ENCODE peak calls at places on chromosomes 16 and 17, in ten cellular contexts. R is CD8-positive, alpha-beta T cell; U is MCF 10A; O is stimulated activated naive B cell treated with anti-CD40 and anti-IgM and Interleukin-4, amounts not matched to agents 10 μg/mL and 1 μg/mL and 100 μg/mL, for 72 hours; G is NCI-H1048; J is AG09309; L is CD8-positive, alpha-beta memory T cell; T is NCI-H510A; D is hypothalamus; V is putamen. I is an unnamed sample.

GRCh38 chr17:61305024-61305423 is 94.6 kb upstream of the TBX2 start:
- DNase-seq in R (no peak), U (no peak), O (no peak), G (no peak), J (no peak), L (no peak), T (no peak), D (no peak), V (no peak), I (no peak)

GRCh38 chr17:27970587-27970986 is 71.9 kb upstream of the NLK start:
- DNase-seq in R (no peak), U (no peak), O (no peak), G (no peak), J (no peak), L (no peak), T (no peak), D (no peak), V (no peak), I (no peak)

GRCh38 chr16:2702871-2703745 is 16.9 kb downstream of the PRSS27 start:
- DNase-seq in R (no peak), U (no peak), O (no peak), G (no peak), J (no peak), L (no peak), T (no peak), D (peak), V (no peak), I (no peak)

GRCh38 chr16:2432801-2433505 is 3.7 kb downstream of the CCNF start:
- DNase-seq in R (no peak), U (no peak), O (no peak), G (no peak), J (no peak), L (no peak), T (no peak), D (no peak), V (no peak), I (no peak)

GRCh38 chr16:88907768-88908167 is 41.3 kb upstream of the PABPN1L start:
- DNase-seq in R (no peak), U (peak), O (no peak), G (no peak), J (no peak), L (no peak), T (no peak), D (no peak), V (no peak), I (no peak)

GRCh38 chr16:4377573-4378146 is 6.0 kb downstream of the VASN start:
- DNase-seq in R (no peak), U (no peak), O (no peak), G (no peak), J (no peak), L (no peak), T (no peak), D (no peak), V (no peak), I (no peak)

GRCh38 chr16:53672461-53672860 is 31.2 kb downstream of the RPGRIP1L start:
- DNase-seq in R (no peak), U (no peak), O (no peak), G (no peak), J (no peak), L (no peak), T (no peak), D (no peak), V (no peak), I (no peak)

GRCh38 chr17:77869665-77870132 is 88.8 kb upstream of the TNRC6C start:
- DNase-seq in R (no peak), U (no peak), O (peak), G (no peak), J (no peak), L (peak), T (no peak), D (no peak), V (no peak), I (no peak)

GRCh38 chr17:42842286-42842685 is 2.1 kb upstream of the AOC2 start:
- DNase-seq in R (no peak), U (no peak), O (no peak), G (no peak), J (no peak), L (no peak), T (no peak), D (no peak), V (no peak), I (no peak)

GRCh38 chr16:84883301-84883700 is 63.5 kb downstream of the CRISPLD2 start:
- DNase-seq in R (no peak), U (no peak), O (no peak), G (no peak), J (no peak), L (no peak), T (no peak), D (no peak), V (no peak), I (no peak)

GRCh38 chr17:48944519-48945260 is at the start of gene SNF8:
- DNase-seq in R (peak), U (peak), O (peak), G (peak), J (peak), L (peak), T (peak), D (peak), V (peak), I (peak)

GRCh38 chr17:42514279-42514678 is 21.8 kb upstream of the NAGLU start:
- DNase-seq in R (no peak), U (no peak), O (no peak), G (no peak), J (no peak), L (no peak), T (no peak), D (no peak), V (no peak), I (no peak)

GRCh38 chr17:77025781-77026180 is 115.0 kb upstream of the SEC14L1 start:
- DNase-seq in R (no peak), U (no peak), O (no peak), G (no peak), J (no peak), L (no peak), T (no peak), D (no peak), V (no peak), I (no peak)

GRCh38 chr17:16319969-16320368 is 33.3 kb downstream of the CENPV start:
- DNase-seq in R (no peak), U (no peak), O (no peak), G (no peak), J (no peak), L (no peak), T (no peak), D (no peak), V (no peak), I (no peak)

GRCh38 chr16:16163571-16163970 is 59.7 kb downstream of the ABCC6 start:
- DNase-seq in R (no peak), U (no peak), O (no peak), G (no peak), J (no peak), L (no peak), T (no peak), D (peak), V (peak), I (no peak)

GRCh38 chr16:70608516-70608915 is 37.8 kb upstream of the IL34 start:
- DNase-seq in R (no peak), U (peak), O (no peak), G (no peak), J (no peak), L (no peak), T (no peak), D (no peak), V (no peak), I (no peak)

GRCh38 chr16:25827709-25828108 is 135.9 kb downstream of the HS3ST4 start:
- DNase-seq in R (no peak), U (no peak), O (no peak), G (no peak), J (no peak), L (no peak), T (no peak), D (no peak), V (no peak), I (no peak)

GRCh38 chr16:87392823-87393679 is 915 bp downstream of the MAP1LC3B start:
- DNase-seq in R (peak), U (peak), O (peak), G (no peak), J (no peak), L (peak), T (no peak), D (no peak), V (no peak), I (peak)

GRCh38 chr16:14300631-14301149 is 229.6 kb downstream of the MRTFB start:
- DNase-seq in R (no peak), U (peak), O (no peak), G (no peak), J (peak), L (no peak), T (peak), D (peak), V (no peak), I (no peak)

GRCh38 chr17:43219746-43220380 is 8.2 kb downstream of the TMEM106A start:
- DNase-seq in R (no peak), U (no peak), O (no peak), G (no peak), J (no peak), L (no peak), T (no peak), D (no peak), V (no peak), I (no peak)

GRCh38 chr17:57665128-57665527 is 80.0 kb downstream of the CCDC182 start:
- DNase-seq in R (no peak), U (no peak), O (no peak), G (no peak), J (no peak), L (no peak), T (peak), D (no peak), V (no peak), I (no peak)

GRCh38 chr17:71118039-71118438 is 948.7 kb downstream of the KCNJ2 start:
- DNase-seq in R (no peak), U (peak), O (no peak), G (no peak), J (no peak), L (no peak), T (no peak), D (no peak), V (no peak), I (no peak)

GRCh38 chr16:2926660-2927646 is 15.2 kb downstream of the FLYWCH1 start:
- DNase-seq in R (peak), U (peak), O (peak), G (peak), J (peak), L (peak), T (peak), D (peak), V (peak), I (peak)

GRCh38 chr17:19341211-19341631 is 21.3 kb downstream of the B9D1 start:
- DNase-seq in R (no peak), U (no peak), O (no peak), G (no peak), J (no peak), L (no peak), T (no peak), D (no peak), V (no peak), I (no peak)

GRCh38 chr16:84061236-84061830 is 18.7 kb upstream of the SLC38A8 start:
- DNase-seq in R (no peak), U (no peak), O (no peak), G (no peak), J (no peak), L (no peak), T (no peak), D (no peak), V (no peak), I (no peak)

GRCh38 chr16:49621240-49622083 is 234.4 kb downstream of the ZNF423 start:
- DNase-seq in R (no peak), U (no peak), O (no peak), G (no peak), J (no peak), L (no peak), T (no peak), D (no peak), V (no peak), I (no peak)

GRCh38 chr17:7329360-7330098 is 394 bp upstream of the NEURL4 start:
- DNase-seq in R (peak), U (peak), O (peak), G (peak), J (peak), L (peak), T (peak), D (peak), V (peak), I (peak)

GRCh38 chr16:11414815-11415775 is 69.8 kb downstream of the RMI2 start:
- DNase-seq in R (no peak), U (no peak), O (no peak), G (no peak), J (no peak), L (no peak), T (no peak), D (no peak), V (no peak), I (no peak)

GRCh38 chr16:68445458-68445857 is 2.9 kb downstream of the SMPD3 start:
- DNase-seq in R (no peak), U (peak), O (peak), G (no peak), J (no peak), L (no peak), T (peak), D (peak), V (peak), I (no peak)

GRCh38 chr17:48997827-48998556 is 807 bp downstream of the IGF2BP1 start:
- DNase-seq in R (no peak), U (no peak), O (no peak), G (no peak), J (no peak), L (no peak), T (peak), D (no peak), V (no peak), I (no peak)

I was measured in naive thymus-derived CD4-positive, alpha-beta T cell.